ENCODE peak calls at places on chromosome 2, in four cellular contexts. One of them, this sample, is unnamed.

GRCh38 chr2:232667989-232668583 is 29.0 kb upstream of the GIGYF2 start:
- DNase-seq in GM12878: no peak
- DNase-seq in H1: no peak
- DNase-seq in K562: no peak
- DNase-seq in this sample: no peak

GRCh38 chr2:168920504-168921157 is 19.5 kb downstream of the G6PC2 start:
- DNase-seq in K562: peak; percentile 40
- DNase-seq in GM12878: no peak
- DNase-seq in H1: no peak
- DNase-seq in this sample: peak; percentile 34

GRCh38 chr2:82599021-82599420 is 1860.1 kb downstream of the SUCLG1 start:
- DNase-seq in K562: no peak
- DNase-seq in H1: no peak
- DNase-seq in GM12878: no peak
- DNase-seq in this sample: no peak

GRCh38 chr2:231527955-231528635 is 2.1 kb downstream of the NMUR1 start:
- DNase-seq in GM12878: no peak
- DNase-seq in H1: no peak
- DNase-seq in K562: no peak
- DNase-seq in this sample: no peak

GRCh38 chr2:120994301-120994700 is 258.6 kb downstream of the GLI2 start:
- DNase-seq in GM12878: no peak
- DNase-seq in H1: no peak
- DNase-seq in K562: no peak
- DNase-seq in this sample: no peak

GRCh38 chr2:11891028-11891427 is 144.6 kb downstream of the LPIN1 start:
- DNase-seq in GM12878: no peak
- DNase-seq in H1: no peak
- DNase-seq in K562: no peak
- DNase-seq in this sample: no peak

GRCh38 chr2:53028259-53028658 is 739.3 kb upstream of the CHAC2 start:
- DNase-seq in H1: no peak
- DNase-seq in GM12878: no peak
- DNase-seq in K562: no peak
- DNase-seq in this sample: no peak

GRCh38 chr2:147689510-147689909 is 155.3 kb upstream of the ACVR2A start:
- DNase-seq in H1: no peak
- DNase-seq in GM12878: peak; percentile 77
- DNase-seq in K562: no peak
- DNase-seq in this sample: no peak

GRCh38 chr2:38146302-38146916 is 70.5 kb upstream of the CYP1B1 start:
- DNase-seq in H1: peak; percentile 15
- DNase-seq in GM12878: peak; percentile 71
- DNase-seq in K562: peak; percentile 44
- DNase-seq in this sample: no peak

GRCh38 chr2:170818294-170819104 is 1.8 kb downstream of the GAD1 start:
- DNase-seq in K562: no peak
- DNase-seq in GM12878: no peak
- DNase-seq in H1: no peak
- DNase-seq in this sample: no peak

GRCh38 chr2:127118467-127118866 is 11.5 kb upstream of the BIN1 start:
- DNase-seq in K562: no peak
- DNase-seq in H1: no peak
- DNase-seq in GM12878: no peak
- DNase-seq in this sample: no peak

GRCh38 chr2:20614201-20615045 is 36.5 kb downstream of the HS1BP3 start:
- DNase-seq in K562: no peak
- DNase-seq in GM12878: no peak
- DNase-seq in H1: no peak
- DNase-seq in this sample: peak; percentile 73

GRCh38 chr2:3626118-3626816 is 31.4 kb downstream of the COLEC11 start:
- DNase-seq in H1: no peak
- DNase-seq in K562: no peak
- DNase-seq in GM12878: no peak
- DNase-seq in this sample: peak; percentile 51

GRCh38 chr2:25453199-25453903 is 111.6 kb upstream of the DNMT3A start:
- DNase-seq in GM12878: peak; percentile 69
- DNase-seq in K562: no peak
- DNase-seq in H1: no peak
- DNase-seq in this sample: no peak

GRCh38 chr2:148887349-148888002 is 12.4 kb downstream of the KIF5C start:
- DNase-seq in GM12878: no peak
- DNase-seq in H1: no peak
- DNase-seq in K562: no peak
- DNase-seq in this sample: no peak

GRCh38 chr2:224217962-224218347 is 178.9 kb upstream of the SERPINE2 start:
- DNase-seq in GM12878: no peak
- DNase-seq in H1: no peak
- DNase-seq in K562: no peak
- DNase-seq in this sample: no peak

GRCh38 chr2:109695290-109695689 is 81.1 kb downstream of the SOWAHC start:
- DNase-seq in GM12878: no peak
- DNase-seq in K562: no peak
- DNase-seq in H1: no peak
- DNase-seq in this sample: no peak

GRCh38 chr2:212208467-212208866 is 330.1 kb downstream of the ERBB4 start:
- DNase-seq in H1: no peak
- DNase-seq in K562: no peak
- DNase-seq in GM12878: no peak
- DNase-seq in this sample: no peak

GRCh38 chr2:85283641-85284040 is 44.1 kb downstream of the TGOLN2 start:
- DNase-seq in H1: no peak
- DNase-seq in K562: no peak
- DNase-seq in GM12878: no peak
- DNase-seq in this sample: no peak

GRCh38 chr2:99572380-99572779 is 82.6 kb upstream of the REV1 start:
- DNase-seq in H1: no peak
- DNase-seq in GM12878: no peak
- DNase-seq in K562: no peak
- DNase-seq in this sample: no peak

GRCh38 chr2:147149589-147150245 is 695.1 kb upstream of the ACVR2A start:
- DNase-seq in K562: no peak
- DNase-seq in GM12878: no peak
- DNase-seq in H1: no peak
- DNase-seq in this sample: no peak

DNA sequence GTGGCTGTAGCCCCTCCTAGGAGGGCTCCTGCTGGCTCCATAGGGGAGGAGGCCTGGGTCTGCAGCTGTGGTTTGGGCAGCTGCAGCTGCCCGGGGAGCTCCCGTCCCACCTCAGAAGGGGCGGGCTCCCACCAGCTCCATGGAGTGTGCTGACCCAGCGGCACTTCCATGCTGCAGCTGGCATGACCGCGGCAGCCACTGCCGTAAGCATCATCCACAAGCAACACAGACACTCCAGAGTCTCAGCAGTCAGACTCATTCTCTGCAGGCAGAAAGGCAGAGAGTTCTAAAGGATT is 660.1 kb upstream of the RAB6C start:
- DNase-seq in K562: no peak
- DNase-seq in GM12878: no peak
- DNase-seq in H1: no peak
- DNase-seq in this sample: no peak
- TF ChIP-seq CREB1 in K562: no peak
- TF ChIP-seq CREB1 in GM12878: no peak
- TF ChIP-seq CREB1 in H1: no peak
- TF ChIP-seq CREB1 in this sample: no peak

GRCh38 chr2:124485659-124486058 is 460.6 kb downstream of the CNTNAP5 start:
- DNase-seq in K562: no peak
- DNase-seq in GM12878: no peak
- DNase-seq in H1: no peak
- DNase-seq in this sample: peak; percentile 16

DNA sequence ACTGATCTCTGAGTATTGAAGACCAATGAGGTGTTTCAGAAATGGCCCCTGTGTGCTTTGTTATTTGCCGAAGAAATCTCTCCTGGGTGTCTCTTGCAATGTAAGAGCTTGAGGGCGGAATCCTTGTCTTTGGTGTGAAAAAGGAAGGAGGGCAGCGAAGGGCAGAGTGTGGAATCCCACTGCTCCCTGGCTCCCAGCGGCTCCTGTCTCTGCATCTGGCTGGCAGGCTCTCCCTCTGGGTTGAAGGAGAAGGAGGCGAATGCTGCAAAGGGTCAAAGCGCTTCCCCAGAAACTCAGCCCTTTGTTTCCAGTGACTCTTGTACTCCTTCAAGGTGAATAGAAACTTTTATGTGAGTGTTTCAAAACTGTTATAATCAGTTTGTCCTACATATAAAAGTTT is 457.5 kb downstream of the CNTNAP5 start:
- DNase-seq in K562: no peak
- DNase-seq in H1: no peak
- DNase-seq in GM12878: no peak
- DNase-seq in this sample: no peak
- TF ChIP-seq RAD21 in K562: no peak
- TF ChIP-seq RAD21 in H1: no peak
- TF ChIP-seq RAD21 in GM12878: no peak
- TF ChIP-seq RAD21 in this sample: no peak

DNA sequence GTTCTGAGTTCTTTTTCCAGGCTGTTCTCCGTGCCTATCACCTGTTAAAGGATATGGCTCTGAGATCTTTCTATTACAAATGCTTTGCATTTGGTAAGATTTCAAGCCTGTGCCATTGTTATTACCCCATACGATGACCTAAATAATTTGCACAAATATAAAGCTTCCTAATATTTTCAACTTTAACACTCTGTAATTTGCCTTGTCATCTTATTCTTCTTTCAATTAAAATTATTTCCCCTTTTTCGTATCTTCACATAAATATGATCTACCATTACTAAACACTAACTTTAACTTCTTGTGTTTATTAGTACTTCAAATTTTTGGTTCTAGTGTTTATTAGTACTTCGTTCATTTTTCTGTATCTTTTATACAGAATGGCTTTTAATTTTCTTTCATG is 3.2 kb upstream of the MSL3B start:
- DNase-seq in GM12878: no peak
- DNase-seq in H1: no peak
- DNase-seq in K562: no peak
- DNase-seq in this sample: no peak
- TF ChIP-seq CREB1 in GM12878: no peak
- TF ChIP-seq CREB1 in H1: no peak
- TF ChIP-seq CREB1 in K562: no peak
- TF ChIP-seq CREB1 in this sample: no peak

DNA sequence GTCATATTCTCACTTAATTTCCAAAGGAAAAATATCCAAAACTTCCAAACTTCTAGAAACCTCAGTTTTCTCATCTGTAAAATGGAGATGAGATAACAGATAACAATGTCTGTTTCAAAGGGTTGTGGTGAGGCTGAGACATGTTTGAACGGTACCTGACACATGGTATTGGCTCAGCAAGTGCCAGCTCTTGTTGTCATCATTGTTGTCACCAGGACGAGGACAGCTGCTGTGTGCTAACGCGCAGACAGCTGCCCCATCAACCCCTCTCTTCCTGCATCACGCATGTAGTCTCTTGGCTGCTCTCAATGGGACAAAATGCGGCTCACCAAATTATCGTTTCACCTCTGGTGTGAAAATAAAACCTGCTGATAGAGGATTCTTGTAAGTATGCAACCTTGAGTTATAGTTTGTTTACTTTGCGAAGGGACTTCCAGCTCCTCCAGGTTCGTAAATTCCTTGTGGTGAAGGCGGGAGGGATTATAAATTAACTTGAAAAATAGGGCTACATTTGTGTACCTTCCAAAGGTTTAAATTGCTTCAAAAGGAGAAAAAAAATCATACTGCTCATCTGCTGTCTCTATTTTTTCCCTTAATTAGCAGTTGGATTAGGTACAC is 605.4 kb downstream of the BCL11A start:
- DNase-seq in GM12878: no peak
- DNase-seq in K562: no peak
- DNase-seq in H1: no peak
- DNase-seq in this sample: no peak
- TF ChIP-seq RAD21 in GM12878: no peak
- TF ChIP-seq RAD21 in K562: no peak
- TF ChIP-seq RAD21 in H1: no peak
- TF ChIP-seq RAD21 in this sample: no peak

GRCh38 chr2:188607501-188607900 is 315.8 kb downstream of the GULP1 start:
- DNase-seq in H1: no peak
- DNase-seq in GM12878: no peak
- DNase-seq in K562: no peak
- DNase-seq in this sample: no peak
- TF ChIP-seq CREB1 in H1: no peak
- TF ChIP-seq CREB1 in GM12878: no peak
- TF ChIP-seq CREB1 in K562: no peak
- TF ChIP-seq CREB1 in this sample: no peak

DNA sequence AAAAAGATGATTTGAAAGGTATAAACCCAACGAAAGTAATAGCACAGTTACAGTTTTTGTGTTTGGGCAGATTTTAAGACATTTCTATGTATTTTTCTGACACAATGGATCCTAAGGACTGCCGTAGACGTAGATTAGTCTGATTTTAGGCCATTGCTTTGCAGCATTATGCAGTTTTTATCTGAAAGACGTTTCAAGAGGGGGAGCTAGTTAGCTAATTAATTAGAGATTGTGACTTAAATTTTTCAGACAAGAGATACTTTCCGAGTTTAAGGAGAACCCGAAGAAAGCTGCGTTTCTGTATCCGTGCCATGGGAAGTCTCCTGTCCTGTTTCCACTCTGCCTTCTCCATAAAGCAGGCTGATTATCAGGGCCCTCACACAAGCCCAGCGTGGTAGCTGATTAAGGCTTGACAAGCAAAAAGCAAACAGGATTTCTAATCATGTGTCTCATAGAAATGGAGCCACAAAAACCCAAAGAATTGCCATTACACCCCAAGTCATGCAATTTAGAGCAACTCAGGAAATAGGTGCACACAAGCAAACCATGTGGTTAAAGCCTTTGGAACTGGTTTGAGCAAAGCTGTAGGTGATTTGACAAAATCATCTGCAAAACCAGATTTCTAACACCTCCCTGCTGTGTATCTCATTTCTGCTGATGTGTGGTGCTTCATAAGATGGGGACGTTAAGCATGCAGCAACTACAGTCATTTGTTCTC is 808.1 kb downstream of the RNF144A start:
- DNase-seq in GM12878: peak; percentile 73
- DNase-seq in K562: no peak
- DNase-seq in H1: no peak
- DNase-seq in this sample: no peak
- TF ChIP-seq RAD21 in GM12878: peak; percentile 27
- TF ChIP-seq RAD21 in K562: no peak
- TF ChIP-seq RAD21 in H1: no peak
- TF ChIP-seq RAD21 in this sample: no peak

DNA sequence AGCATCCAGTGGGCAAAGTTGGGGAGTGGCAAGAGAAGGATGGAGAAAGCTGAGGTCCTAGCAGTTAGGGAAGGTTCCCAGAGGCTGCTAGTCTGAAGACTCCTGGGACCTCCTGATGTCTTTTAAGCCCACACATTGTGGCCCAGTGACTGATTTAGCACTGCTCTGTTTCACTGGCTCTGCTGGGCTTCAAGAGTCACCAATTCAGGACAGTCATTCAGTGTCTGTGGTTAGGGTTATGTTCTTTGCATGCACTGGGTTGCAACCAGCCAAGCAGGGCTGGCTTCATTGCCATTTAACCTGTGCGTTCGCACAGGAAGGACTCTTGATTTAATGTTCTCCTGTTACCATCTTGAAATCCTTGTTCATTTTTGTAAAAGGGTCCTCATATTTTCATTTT is 199.2 kb downstream of the ICOS start:
- DNase-seq in K562: no peak
- DNase-seq in H1: no peak
- DNase-seq in GM12878: no peak
- DNase-seq in this sample: no peak
- TF ChIP-seq CREB1 in K562: no peak
- TF ChIP-seq CREB1 in H1: no peak
- TF ChIP-seq CREB1 in GM12878: no peak
- TF ChIP-seq CREB1 in this sample: no peak

GRCh38 chr2:118047273-118047898 is 33.5 kb upstream of the CCDC93 start:
- DNase-seq in K562: no peak
- DNase-seq in GM12878: no peak
- DNase-seq in H1: no peak
- DNase-seq in this sample: no peak
- TF ChIP-seq RAD21 in K562: no peak
- TF ChIP-seq RAD21 in GM12878: no peak
- TF ChIP-seq RAD21 in H1: no peak
- TF ChIP-seq RAD21 in this sample: no peak